ENCODE peak calls at places on chromosomes 2 and 18, in eight cellular contexts. L is lung, S is tibial nerve, I is endodermal cell, V is uterus, G is Panc1, Y is HCT116, K is neural progenitor cell. M is an unnamed sample.

GRCh38 chr2:44325897-44326296 is 35.4 kb downstream of the PREPL start:
- DNase-seq in L (no peak), S (no peak), I (no peak), V (no peak), G (no peak), Y (no peak), K (no peak), M (no peak)

GRCh38 chr2:202084265-202084664 is 11.2 kb downstream of the KIAA2012 start:
- DNase-seq in L (no peak), S (no peak), I (no peak), V (no peak), G (no peak), Y (no peak), K (peak), M (no peak)

GRCh38 chr2:8426577-8426976 is 255.3 kb upstream of the ID2 start:
- DNase-seq in L (no peak), S (no peak), I (peak), V (no peak), G (no peak), Y (no peak), K (no peak), M (no peak)

GRCh38 chr2:191252699-191253098 is 7.5 kb downstream of the MYO1B start:
- DNase-seq in L (no peak), S (no peak), I (no peak), V (no peak), G (no peak), Y (no peak), K (no peak), M (no peak)

GRCh38 chr2:54708584-54709340 is 14.7 kb upstream of the EML6 start:
- DNase-seq in L (peak), S (no peak), I (peak), V (no peak), G (no peak), Y (no peak), K (peak), M (peak)

GRCh38 chr2:104976603-104977120 is 61.2 kb upstream of the MRPS9 start:
- DNase-seq in L (no peak), S (no peak), I (peak), V (no peak), G (no peak), Y (peak), K (no peak), M (peak)

GRCh38 chr2:237412646-237413292 is 1.2 kb downstream of the COL6A3 start:
- DNase-seq in L (no peak), S (no peak), I (no peak), V (peak), G (no peak), Y (no peak), K (no peak), M (no peak)

GRCh38 chr2:144358979-144359541 is 160.9 kb downstream of the ZEB2 start:
- DNase-seq in L (no peak), S (no peak), I (no peak), V (no peak), G (no peak), Y (no peak), K (no peak), M (no peak)

GRCh38 chr2:71269511-71270090 is 42.7 kb upstream of the PAIP2B start:
- DNase-seq in L (no peak), S (no peak), I (no peak), V (no peak), G (no peak), Y (no peak), K (no peak), M (no peak)

GRCh38 chr2:237860273-237860935 is 981 bp downstream of the RAMP1 start:
- DNase-seq in L (no peak), S (no peak), I (peak), V (peak), G (no peak), Y (no peak), K (no peak), M (no peak)

GRCh38 chr2:12167525-12168317 is 421.3 kb downstream of the LPIN1 start:
- DNase-seq in L (no peak), S (no peak), I (peak), V (no peak), G (no peak), Y (no peak), K (peak), M (peak)

GRCh38 chr2:33034784-33035183 is 88.0 kb downstream of the LTBP1 start:
- DNase-seq in L (no peak), S (no peak), I (no peak), V (peak), G (no peak), Y (no peak), K (no peak), M (no peak)

GRCh38 chr2:145764631-145765030 is 1244.7 kb upstream of the ZEB2 start:
- DNase-seq in L (no peak), S (peak), I (no peak), V (peak), G (no peak), Y (no peak), K (no peak), M (no peak)

GRCh38 chr18:9231852-9232476 is 95.4 kb downstream of the ANKRD12 start:
- DNase-seq in L (no peak), S (no peak), I (no peak), V (no peak), G (no peak), Y (no peak), K (no peak), M (no peak)

GRCh38 chr2:6800553-6800952 is 65.2 kb downstream of the CMPK2 start:
- DNase-seq in L (no peak), S (no peak), I (no peak), V (no peak), G (no peak), Y (no peak), K (no peak), M (no peak)

GRCh38 chr2:138122891-138123290 is 158.6 kb downstream of the HNMT start:
- DNase-seq in L (no peak), S (no peak), I (no peak), V (no peak), G (no peak), Y (no peak), K (no peak), M (no peak)

GRCh38 chr2:149164296-149164695 is 125.8 kb downstream of the LYPD6B start:
- DNase-seq in L (no peak), S (no peak), I (no peak), V (no peak), G (no peak), Y (no peak), K (no peak), M (no peak)

GRCh38 chr2:84441036-84441435 is 18.0 kb downstream of the SUCLG1 start:
- DNase-seq in L (no peak), S (no peak), I (no peak), V (no peak), G (no peak), Y (no peak), K (peak), M (no peak)

GRCh38 chr2:118693287-118693822 is 154.1 kb downstream of the EN1 start:
- DNase-seq in L (no peak), S (no peak), I (no peak), V (no peak), G (no peak), Y (no peak), K (peak), M (no peak)

GRCh38 chr2:221911316-221911715 is 339.2 kb upstream of the EPHA4 start:
- DNase-seq in L (no peak), S (no peak), I (no peak), V (no peak), G (no peak), Y (no peak), K (peak), M (no peak)

GRCh38 chr18:48326901-48327675 is 82.1 kb downstream of the ZBTB7C start:
- DNase-seq in L (no peak), S (no peak), I (no peak), V (no peak), G (no peak), Y (no peak), K (no peak), M (no peak)

GRCh38 chr2:171787333-171788072 is 100.2 kb downstream of the DYNC1I2 start:
- DNase-seq in L (no peak), S (no peak), I (peak), V (no peak), G (no peak), Y (no peak), K (peak), M (no peak)

GRCh38 chr2:144849612-144850011 is 329.7 kb upstream of the ZEB2 start:
- DNase-seq in L (no peak), S (no peak), I (no peak), V (no peak), G (no peak), Y (no peak), K (no peak), M (no peak)

GRCh38 chr2:145058457-145058856 is 538.5 kb upstream of the ZEB2 start:
- DNase-seq in L (no peak), S (no peak), I (no peak), V (no peak), G (no peak), Y (no peak), K (no peak), M (no peak)

GRCh38 chr2:71630110-71630967 is 177.0 kb downstream of the DYSF start:
- DNase-seq in L (no peak), S (no peak), I (no peak), V (no peak), G (no peak), Y (no peak), K (no peak), M (no peak)

GRCh38 chr2:179376881-179377280 is 112.2 kb upstream of the SESTD1 start:
- DNase-seq in L (no peak), S (no peak), I (no peak), V (no peak), G (no peak), Y (no peak), K (no peak), M (no peak)

GRCh38 chr2:157184161-157184910 is 73.2 kb upstream of the GALNT5 start:
- DNase-seq in L (no peak), S (no peak), I (no peak), V (no peak), G (no peak), Y (no peak), K (no peak), M (no peak)

GRCh38 chr2:240139011-240139441 is 1.4 kb downstream of the OTOS start:
- DNase-seq in L (no peak), S (no peak), I (peak), V (no peak), G (no peak), Y (no peak), K (no peak), M (no peak)

GRCh38 chr2:85394256-85394655 is 15.9 kb downstream of the CAPG start:
- DNase-seq in L (no peak), S (no peak), I (no peak), V (peak), G (no peak), Y (no peak), K (no peak), M (no peak)

GRCh38 chr2:57444731-57445414 is 601.7 kb upstream of the VRK2 start:
- DNase-seq in L (no peak), S (no peak), I (no peak), V (no peak), G (no peak), Y (no peak), K (no peak), M (no peak)

GRCh38 chr2:68320118-68320641 is 431 bp upstream of the CNRIP1 start:
- DNase-seq in L (no peak), S (no peak), I (peak), V (peak), G (no peak), Y (no peak), K (peak), M (peak)

GRCh38 chr2:23200460-23201113 is 184.4 kb upstream of the KLHL29 start:
- DNase-seq in L (no peak), S (no peak), I (no peak), V (no peak), G (no peak), Y (no peak), K (no peak), M (no peak)

DNA sequence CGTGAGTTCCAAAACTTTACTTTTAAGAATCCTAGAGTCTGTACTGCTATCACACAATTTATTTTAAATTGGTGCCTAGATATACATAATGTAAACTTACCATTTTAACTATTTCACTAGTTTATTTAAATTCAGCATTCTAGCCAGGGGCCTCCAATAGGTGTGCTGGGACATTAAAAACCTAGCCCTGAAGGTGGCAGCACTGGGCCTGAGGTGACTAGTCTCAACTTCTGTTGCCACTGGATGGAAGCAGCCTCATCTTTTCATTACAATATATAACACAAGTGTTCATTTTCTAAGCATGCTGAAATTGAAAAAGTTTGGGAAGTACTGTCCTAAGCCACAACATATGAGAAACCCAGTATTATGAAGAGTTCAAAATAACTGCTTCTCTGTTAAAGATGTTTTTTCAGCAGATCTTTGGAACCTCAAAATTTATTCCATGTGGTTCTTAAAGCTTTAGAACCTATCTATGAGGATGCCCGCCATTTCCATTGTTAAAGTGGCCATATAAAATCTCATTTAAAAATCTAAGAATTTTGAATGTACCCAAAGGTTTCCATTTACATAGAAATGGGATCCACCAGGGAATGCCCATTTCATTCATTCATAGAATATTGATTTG is 2.9 kb upstream of the RBBP8 start:
- DNase-seq in L (peak), S (peak), I (peak), V (peak), G (peak), Y (peak), K (peak), M (peak)
- TF ChIP-seq CTCF in L (peak), S (peak), I (peak), V (peak), G (peak), Y (peak), K (peak), M (peak)

DNA sequence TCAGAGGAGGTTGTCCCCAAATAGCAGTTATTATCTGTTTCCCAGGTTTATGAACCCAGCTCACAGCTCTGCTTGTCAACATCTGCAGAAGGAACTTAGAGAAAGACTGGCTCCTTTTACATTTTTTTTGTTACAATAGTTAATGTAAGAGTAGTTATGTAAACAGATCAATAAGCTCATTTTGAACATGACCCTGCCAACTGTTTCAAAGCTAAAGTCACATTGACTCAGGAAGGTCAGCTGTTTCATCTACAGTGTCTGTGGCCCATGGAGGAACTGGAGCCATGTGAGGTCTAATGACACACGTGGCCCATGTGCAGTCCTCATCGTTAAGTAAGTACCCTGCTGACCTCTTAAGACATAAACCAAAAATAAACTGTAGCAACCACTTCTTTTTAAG is 97.1 kb downstream of the SH3RF3 start:
- DNase-seq in L (no peak), S (no peak), I (no peak), V (no peak), G (no peak), Y (no peak), K (no peak), M (no peak)
- H3K27ac ChIP-seq in L (no peak), S (peak), I (no peak), V (no peak), G (no peak), Y (no peak), K (no peak), M (no peak)

GRCh38 chr18:55869965-55870585 is 282.1 kb upstream of the TCF4 start:
- DNase-seq in L (no peak), S (no peak), I (no peak), V (peak), G (no peak), Y (no peak), K (no peak), M (no peak)
- H3K4me3 ChIP-seq in L (no peak), S (no peak), I (no peak), V (no peak), G (no peak), Y (no peak), K (no peak), M (no peak)

GRCh38 chr2:47653909-47654789 is 128.8 kb upstream of the MSH6 start:
- DNase-seq in L (no peak), S (no peak), I (peak), V (peak), G (no peak), Y (no peak), K (peak), M (peak)
- TF ChIP-seq CTCF in L (no peak), S (no peak), I (peak), V (no peak), G (peak), Y (peak), K (peak), M (peak)

DNA sequence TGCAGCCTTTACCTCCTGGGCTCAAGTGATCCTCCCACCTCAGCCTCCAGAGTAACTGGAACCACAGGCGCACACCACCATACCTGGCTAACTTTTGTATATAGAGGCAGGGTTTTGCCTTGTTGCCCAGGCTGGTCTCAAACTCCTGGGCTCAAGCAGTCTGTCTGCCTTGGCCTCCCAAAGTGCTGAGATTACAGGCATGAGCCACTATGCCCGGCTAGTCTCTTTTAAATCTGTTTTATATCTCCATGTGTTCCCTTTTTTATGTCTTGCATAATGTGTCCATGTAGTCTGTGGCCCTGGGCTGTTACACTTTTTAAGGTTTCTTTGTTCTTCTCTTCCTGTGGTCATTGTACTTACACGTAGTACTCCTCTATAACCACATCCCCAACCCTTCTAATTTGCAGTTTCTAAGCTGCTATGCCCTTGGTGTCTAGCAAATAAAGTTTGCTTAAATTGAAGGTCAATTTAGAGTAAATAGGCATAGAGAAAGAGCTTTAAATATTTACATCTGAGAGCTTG is 168.2 kb downstream of the MCFD2 start:
- DNase-seq in L (no peak), S (no peak), I (no peak), V (no peak), G (no peak), Y (no peak), K (no peak), M (no peak)
- H3K27ac ChIP-seq in L (no peak), S (no peak), I (no peak), V (no peak), G (no peak), Y (no peak), K (no peak), M (no peak)

GRCh38 chr2:168455692-168456525 is at the start of gene CERS6:
- DNase-seq in L (peak), S (peak), I (peak), V (peak), G (peak), Y (peak), K (peak), M (peak)
- H3K4me3 ChIP-seq in L (peak), S (peak), I (peak), V (peak), G (peak), Y (peak), K (peak), M (peak)

M was measured in WERI-Rb-1.